ENCODE peak calls at places on chromosomes 6 and 20, in five cellular contexts. One of them, this sample, is unnamed.
A peak's percentile ranks its signal among the peaks of the same experiment; 100 is the strongest.

GRCh38 chr20:37299718-37300529 is 10.5 kb downstream of the MANBAL start:
- DNase-seq in heart right ventricle: no peak
- DNase-seq in CD8-positive, alpha-beta memory T cell: no peak
- DNase-seq in thoracic aorta: no peak
- DNase-seq in tibial nerve: no peak
- DNase-seq in this sample: no peak

GRCh38 chr6:5697508-5697907 is 309.2 kb downstream of the NRN1 start:
- DNase-seq in tibial nerve: no peak
- DNase-seq in CD8-positive, alpha-beta memory T cell: no peak
- DNase-seq in thoracic aorta: no peak
- DNase-seq in heart right ventricle: no peak
- DNase-seq in this sample: no peak

GRCh38 chr6:85368631-85369030 is 81.3 kb upstream of the NT5E start:
- DNase-seq in thoracic aorta: no peak
- DNase-seq in tibial nerve: no peak
- DNase-seq in CD8-positive, alpha-beta memory T cell: no peak
- DNase-seq in heart right ventricle: no peak
- DNase-seq in this sample: no peak

GRCh38 chr6:107057679-107058078 is 29.7 kb downstream of the MTRES1 start:
- DNase-seq in tibial nerve: no peak
- DNase-seq in heart right ventricle: no peak
- DNase-seq in thoracic aorta: no peak
- DNase-seq in CD8-positive, alpha-beta memory T cell: no peak
- DNase-seq in this sample: no peak

GRCh38 chr6:116685437-116685993 is 4.5 kb downstream of the KPNA5 start:
- DNase-seq in heart right ventricle: no peak
- DNase-seq in thoracic aorta: no peak
- DNase-seq in CD8-positive, alpha-beta memory T cell: no peak
- DNase-seq in tibial nerve: no peak
- DNase-seq in this sample: no peak

GRCh38 chr20:21180248-21180647 is 54.4 kb downstream of the KIZ start:
- DNase-seq in CD8-positive, alpha-beta memory T cell: no peak
- DNase-seq in thoracic aorta: no peak
- DNase-seq in tibial nerve: no peak
- DNase-seq in heart right ventricle: no peak
- DNase-seq in this sample: no peak

GRCh38 chr6:14375940-14376339 is 258.4 kb downstream of the CD83 start:
- DNase-seq in CD8-positive, alpha-beta memory T cell: no peak
- DNase-seq in tibial nerve: no peak
- DNase-seq in thoracic aorta: no peak
- DNase-seq in heart right ventricle: no peak
- DNase-seq in this sample: no peak

GRCh38 chr20:11676618-11677289 is 240.9 kb upstream of the BTBD3 start:
- DNase-seq in tibial nerve: no peak
- DNase-seq in heart right ventricle: peak; percentile 46
- DNase-seq in CD8-positive, alpha-beta memory T cell: no peak
- DNase-seq in thoracic aorta: no peak
- DNase-seq in this sample: peak; percentile 59

GRCh38 chr6:105022416-105022815 is 65.5 kb downstream of the LIN28B start:
- DNase-seq in heart right ventricle: no peak
- DNase-seq in tibial nerve: no peak
- DNase-seq in thoracic aorta: no peak
- DNase-seq in CD8-positive, alpha-beta memory T cell: no peak
- DNase-seq in this sample: no peak

GRCh38 chr6:148888853-148889252 is 142.0 kb downstream of the UST start:
- DNase-seq in heart right ventricle: no peak
- DNase-seq in CD8-positive, alpha-beta memory T cell: no peak
- DNase-seq in tibial nerve: no peak
- DNase-seq in thoracic aorta: no peak
- DNase-seq in this sample: no peak

GRCh38 chr20:44017905-44018683 is 103.4 kb downstream of the TOX2 start:
- DNase-seq in tibial nerve: no peak
- DNase-seq in heart right ventricle: no peak
- DNase-seq in CD8-positive, alpha-beta memory T cell: no peak
- DNase-seq in thoracic aorta: peak; percentile 68
- DNase-seq in this sample: no peak

GRCh38 chr20:8854566-8854965 is 214.3 kb upstream of the PLCB4 start:
- DNase-seq in thoracic aorta: no peak
- DNase-seq in CD8-positive, alpha-beta memory T cell: no peak
- DNase-seq in tibial nerve: no peak
- DNase-seq in heart right ventricle: peak; percentile 47
- DNase-seq in this sample: no peak

GRCh38 chr6:170221753-170222400 is 69.0 kb downstream of the DLL1 start:
- DNase-seq in heart right ventricle: no peak
- DNase-seq in CD8-positive, alpha-beta memory T cell: peak; percentile 33
- DNase-seq in tibial nerve: no peak
- DNase-seq in thoracic aorta: no peak
- DNase-seq in this sample: peak; percentile 36

GRCh38 chr6:151452750-151453427 is 963 bp upstream of the RMND1 start:
- DNase-seq in heart right ventricle: peak; percentile 25
- DNase-seq in tibial nerve: no peak
- DNase-seq in CD8-positive, alpha-beta memory T cell: no peak
- DNase-seq in thoracic aorta: no peak
- DNase-seq in this sample: no peak

GRCh38 chr6:89530982-89531381 is 98.0 kb downstream of the ANKRD6 start:
- DNase-seq in thoracic aorta: no peak
- DNase-seq in tibial nerve: no peak
- DNase-seq in heart right ventricle: peak; percentile 48
- DNase-seq in CD8-positive, alpha-beta memory T cell: no peak
- DNase-seq in this sample: no peak

GRCh38 chr6:139349464-139350020 is 24.9 kb downstream of the CITED2 start:
- DNase-seq in tibial nerve: no peak
- DNase-seq in heart right ventricle: no peak
- DNase-seq in thoracic aorta: no peak
- DNase-seq in CD8-positive, alpha-beta memory T cell: no peak
- DNase-seq in this sample: no peak

GRCh38 chr6:106475280-106475679 is 114.8 kb downstream of the CRYBG1 start:
- DNase-seq in CD8-positive, alpha-beta memory T cell: no peak
- DNase-seq in tibial nerve: no peak
- DNase-seq in heart right ventricle: no peak
- DNase-seq in thoracic aorta: no peak
- DNase-seq in this sample: no peak

DNA sequence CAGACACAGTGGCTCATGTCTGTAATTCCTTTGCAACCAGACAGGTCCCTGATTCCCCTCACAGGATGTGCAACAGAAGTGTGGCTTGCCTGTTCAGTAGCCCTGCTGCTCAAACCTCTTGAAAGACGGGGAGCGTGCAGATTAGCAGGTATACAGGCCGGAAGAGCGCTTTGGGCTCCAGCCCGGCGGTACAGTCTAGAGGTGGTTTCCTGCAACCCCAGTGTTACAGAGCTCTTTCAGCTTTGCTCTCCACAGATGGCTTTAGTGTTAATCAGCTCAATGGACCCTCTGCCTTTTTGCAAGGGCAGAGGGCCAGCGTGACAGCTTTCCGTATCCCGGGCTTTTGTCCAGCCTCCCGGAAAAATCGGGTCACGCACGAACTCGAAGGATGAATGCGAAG is 67.2 kb upstream of the TNFRSF21 start:
- DNase-seq in CD8-positive, alpha-beta memory T cell: no peak
- DNase-seq in heart right ventricle: no peak
- DNase-seq in thoracic aorta: no peak
- DNase-seq in tibial nerve: no peak
- DNase-seq in this sample: no peak
- H3K36me3 ChIP-seq in CD8-positive, alpha-beta memory T cell: no peaks in the 10 kb centered on the region
- H3K36me3 ChIP-seq in heart right ventricle: no peaks in the 10 kb centered on the region
- H3K36me3 ChIP-seq in thoracic aorta: no peaks in the 10 kb centered on the region
- H3K36me3 ChIP-seq in tibial nerve: no peaks in the 10 kb centered on the region
- H3K36me3 ChIP-seq in this sample: no peaks in the 10 kb centered on the region

GRCh38 chr6:163950159-163950558 is 535.6 kb downstream of the QKI start:
- DNase-seq in thoracic aorta: no peak
- DNase-seq in CD8-positive, alpha-beta memory T cell: no peak
- DNase-seq in tibial nerve: no peak
- DNase-seq in heart right ventricle: no peak
- DNase-seq in this sample: no peak

GRCh38 chr6:163949367-163949766 is 534.8 kb downstream of the QKI start:
- DNase-seq in thoracic aorta: no peak
- DNase-seq in tibial nerve: no peak
- DNase-seq in CD8-positive, alpha-beta memory T cell: no peak
- DNase-seq in heart right ventricle: no peak
- DNase-seq in this sample: no peak

GRCh38 chr6:163947276-163947675 is 532.8 kb downstream of the QKI start:
- DNase-seq in CD8-positive, alpha-beta memory T cell: no peak
- DNase-seq in tibial nerve: no peak
- DNase-seq in heart right ventricle: no peak
- DNase-seq in thoracic aorta: no peak
- DNase-seq in this sample: no peak

GRCh38 chr6:163946437-163946836 is 531.9 kb downstream of the QKI start:
- DNase-seq in CD8-positive, alpha-beta memory T cell: no peak
- DNase-seq in heart right ventricle: no peak
- DNase-seq in tibial nerve: no peak
- DNase-seq in thoracic aorta: no peak
- DNase-seq in this sample: no peak

GRCh38 chr6:163948250-163948649 is 533.7 kb downstream of the QKI start:
- DNase-seq in CD8-positive, alpha-beta memory T cell: no peak
- DNase-seq in tibial nerve: no peak
- DNase-seq in thoracic aorta: no peak
- DNase-seq in heart right ventricle: no peak
- DNase-seq in this sample: no peak
- H3K36me3 ChIP-seq in CD8-positive, alpha-beta memory T cell: no peaks in the 10 kb centered on the region
- H3K36me3 ChIP-seq in tibial nerve: no peaks in the 10 kb centered on the region
- H3K36me3 ChIP-seq in thoracic aorta: no peaks in the 10 kb centered on the region
- H3K36me3 ChIP-seq in heart right ventricle: no peaks in the 10 kb centered on the region
- H3K36me3 ChIP-seq in this sample: no peaks in the 10 kb centered on the region

GRCh38 chr6:21707527-21707926 is 114.0 kb downstream of the SOX4 start:
- DNase-seq in tibial nerve: no peak
- DNase-seq in CD8-positive, alpha-beta memory T cell: no peak
- DNase-seq in heart right ventricle: no peak
- DNase-seq in thoracic aorta: no peak
- DNase-seq in this sample: no peak
- H3K36me3 ChIP-seq in tibial nerve: no peaks in the 10 kb centered on the region
- H3K36me3 ChIP-seq in CD8-positive, alpha-beta memory T cell: no peaks in the 10 kb centered on the region
- H3K36me3 ChIP-seq in heart right ventricle: no peaks in the 10 kb centered on the region
- H3K36me3 ChIP-seq in thoracic aorta: no peaks in the 10 kb centered on the region
- H3K36me3 ChIP-seq in this sample: no peaks in the 10 kb centered on the region

DNA sequence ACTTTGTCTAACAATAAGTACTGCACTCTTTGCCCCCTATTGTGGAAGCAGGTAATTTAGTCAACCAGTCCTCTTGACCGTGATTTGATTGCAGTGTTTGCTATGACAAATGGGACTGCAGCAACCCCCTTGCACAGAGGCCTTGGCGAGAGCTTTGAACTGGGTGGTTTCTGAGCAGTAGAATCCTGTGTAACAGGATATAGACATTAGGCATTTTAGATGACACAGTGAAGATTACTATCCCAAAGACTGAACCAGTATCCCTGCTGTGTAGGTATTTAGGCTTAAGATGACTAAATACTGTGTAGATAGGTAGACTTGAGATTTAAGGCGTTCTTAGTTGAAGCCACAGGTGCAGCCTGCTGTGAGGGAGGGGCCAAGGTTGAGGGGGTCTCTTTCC is 9.9 kb downstream of the DNMT3B start:
- DNase-seq in CD8-positive, alpha-beta memory T cell: no peak
- DNase-seq in thoracic aorta: no peak
- DNase-seq in heart right ventricle: no peak
- DNase-seq in tibial nerve: no peak
- DNase-seq in this sample: no peak
- H3K36me3 ChIP-seq in CD8-positive, alpha-beta memory T cell: no peaks in the 10 kb centered on the region
- H3K36me3 ChIP-seq in thoracic aorta: no peaks in the 10 kb centered on the region
- H3K36me3 ChIP-seq in heart right ventricle: no peaks in the 10 kb centered on the region
- H3K36me3 ChIP-seq in tibial nerve: no peaks in the 10 kb centered on the region
- H3K36me3 ChIP-seq in this sample: no peaks in the 10 kb centered on the region

GRCh38 chr6:109372070-109372585 is 10.1 kb downstream of the CD164 start:
- DNase-seq in thoracic aorta: no peak
- DNase-seq in heart right ventricle: no peak
- DNase-seq in CD8-positive, alpha-beta memory T cell: no peak
- DNase-seq in tibial nerve: no peak
- DNase-seq in this sample: no peak
- H3K36me3 ChIP-seq in thoracic aorta: peaks cover 53% of the 10 kb centered on the region
- H3K36me3 ChIP-seq in heart right ventricle: peaks cover 37% of the 10 kb centered on the region
- H3K36me3 ChIP-seq in CD8-positive, alpha-beta memory T cell: peaks cover 72% of the 10 kb centered on the region
- H3K36me3 ChIP-seq in tibial nerve: no peaks in the 10 kb centered on the region
- H3K36me3 ChIP-seq in this sample: peaks cover 7% of the 10 kb centered on the region

GRCh38 chr6:42251500-42251899 is 33.8 kb upstream of the MRPS10 start:
- DNase-seq in thoracic aorta: no peak
- DNase-seq in tibial nerve: no peak
- DNase-seq in heart right ventricle: no peak
- DNase-seq in CD8-positive, alpha-beta memory T cell: no peak
- DNase-seq in this sample: no peak
- H3K36me3 ChIP-seq in thoracic aorta: no peaks in the 10 kb centered on the region
- H3K36me3 ChIP-seq in tibial nerve: no peaks in the 10 kb centered on the region
- H3K36me3 ChIP-seq in heart right ventricle: no peaks in the 10 kb centered on the region
- H3K36me3 ChIP-seq in CD8-positive, alpha-beta memory T cell: peaks cover 33% of the 10 kb centered on the region
- H3K36me3 ChIP-seq in this sample: no peaks in the 10 kb centered on the region

GRCh38 chr20:62272200-62272599 is 30.6 kb upstream of the ADRM1 start:
- DNase-seq in CD8-positive, alpha-beta memory T cell: no peak
- DNase-seq in heart right ventricle: no peak
- DNase-seq in tibial nerve: no peak
- DNase-seq in thoracic aorta: no peak
- DNase-seq in this sample: no peak
- H3K36me3 ChIP-seq in CD8-positive, alpha-beta memory T cell: peaks cover 13% of the 10 kb centered on the region
- H3K36me3 ChIP-seq in heart right ventricle: peaks cover 25% of the 10 kb centered on the region
- H3K36me3 ChIP-seq in tibial nerve: no peaks in the 10 kb centered on the region
- H3K36me3 ChIP-seq in thoracic aorta: peaks cover 40% of the 10 kb centered on the region
- H3K36me3 ChIP-seq in this sample: peaks cover 73% of the 10 kb centered on the region

GRCh38 chr6:31967926-31968320 is 4.0 kb downstream of the DXO start:
- DNase-seq in tibial nerve: no peak
- DNase-seq in heart right ventricle: no peak
- DNase-seq in CD8-positive, alpha-beta memory T cell: no peak
- DNase-seq in thoracic aorta: no peak
- DNase-seq in this sample: no peak

GRCh38 chr6:31966997-31967925 is 4.7 kb downstream of the DXO start:
- DNase-seq in heart right ventricle: no peak
- DNase-seq in CD8-positive, alpha-beta memory T cell: no peak
- DNase-seq in thoracic aorta: no peak
- DNase-seq in tibial nerve: no peak
- DNase-seq in this sample: no peak

GRCh38 chr6:31963921-31964320 is 4.9 kb downstream of the SKIC2 start:
- DNase-seq in CD8-positive, alpha-beta memory T cell: no peak
- DNase-seq in tibial nerve: no peak
- DNase-seq in heart right ventricle: no peak
- DNase-seq in thoracic aorta: no peak
- DNase-seq in this sample: no peak

GRCh38 chr6:31966506-31966905 is 5.4 kb downstream of the DXO start:
- DNase-seq in thoracic aorta: no peak
- DNase-seq in heart right ventricle: no peak
- DNase-seq in tibial nerve: no peak
- DNase-seq in CD8-positive, alpha-beta memory T cell: no peak
- DNase-seq in this sample: peak; percentile 19

GRCh38 chr6:31965700-31966099 is 6.2 kb downstream of the DXO start:
- DNase-seq in heart right ventricle: no peak
- DNase-seq in tibial nerve: no peak
- DNase-seq in thoracic aorta: no peak
- DNase-seq in CD8-positive, alpha-beta memory T cell: no peak
- DNase-seq in this sample: no peak
- H3K36me3 ChIP-seq in heart right ventricle: peaks cover 68% of the 10 kb centered on the region
- H3K36me3 ChIP-seq in tibial nerve: no peaks in the 10 kb centered on the region
- H3K36me3 ChIP-seq in thoracic aorta: peaks cover 74% of the 10 kb centered on the region
- H3K36me3 ChIP-seq in CD8-positive, alpha-beta memory T cell: peaks cover 75% of the 10 kb centered on the region
- H3K36me3 ChIP-seq in this sample: no peaks in the 10 kb centered on the region